ENCODE peak calls at places on chromosome 9, in seven cellular contexts. V is GM23248; B is left lung; F is stomach; P is CD4-positive, alpha-beta memory T cell; S is esophagus squamous epithelium; D is CD8-positive, alpha-beta T cell. T is an unnamed sample.

GRCh38 chr9:4235951-4236804 is 63.7 kb downstream of the GLIS3 start:
- DNase-seq in B (no peak), S (no peak), V (peak; percentile 59), P (no peak), F (no peak), D (no peak), T (no peak)

GRCh38 chr9:114894801-114895433 is 35.5 kb downstream of the TNFSF8 start:
- DNase-seq in B (no peak), D (no peak), S (no peak), F (no peak), P (no peak), V (peak; percentile 97), T (no peak)

GRCh38 chr9:88794100-88794499 is 197.2 kb upstream of the S1PR3 start:
- DNase-seq in D (no peak), F (no peak), V (no peak), P (no peak), B (no peak), S (no peak), T (no peak)

GRCh38 chr9:95100071-95100627 is 217.4 kb downstream of the FANCC start:
- DNase-seq in P (no peak), D (no peak), F (no peak), B (no peak), V (peak; percentile 62), S (no peak), T (no peak)

GRCh38 chr9:104778802-104779201 is 14.9 kb downstream of the NIPSNAP3B start:
- DNase-seq in B (no peak), F (no peak), S (no peak), V (no peak), D (no peak), P (no peak), T (no peak)

GRCh38 chr9:69412741-69413150 is 87.7 kb downstream of the ENTREP1 start:
- DNase-seq in B (peak; percentile 64), P (no peak), V (peak; percentile 86), F (peak; percentile 73), S (no peak), D (no peak), T (peak; percentile 59)

GRCh38 chr9:80146466-80146865 is 574.7 kb downstream of the TLE4 start:
- DNase-seq in D (no peak), P (no peak), B (no peak), F (no peak), V (peak; percentile 14), S (no peak), T (no peak)

GRCh38 chr9:127244609-127245601 is 19.7 kb upstream of the GARNL3 start:
- DNase-seq in D (peak; percentile 94), F (peak; percentile 99), V (peak; percentile 99), P (peak; percentile 95), B (peak; percentile 98), S (peak; percentile 79), T (peak; percentile 98)

GRCh38 chr9:20804476-20805253 is 120.6 kb downstream of the FOCAD start:
- DNase-seq in B (no peak), D (no peak), V (no peak), S (no peak), P (no peak), F (no peak), T (no peak)

GRCh38 chr9:105007143-105007542 is 79.2 kb upstream of the ABCA1 start:
- DNase-seq in B (peak; percentile 57), D (no peak), V (peak; percentile 84), P (no peak), S (no peak), F (no peak), T (no peak)

GRCh38 chr9:81625969-81626368 is 63.4 kb downstream of the TLE1 start:
- DNase-seq in B (no peak), D (no peak), P (no peak), V (no peak), F (no peak), S (no peak), T (no peak)

GRCh38 chr9:69317894-69318293 is 7.1 kb upstream of the ENTREP1 start:
- DNase-seq in F (no peak), P (no peak), S (no peak), V (no peak), B (no peak), D (no peak), T (no peak)

GRCh38 chr9:27426717-27427645 is 97.1 kb upstream of the IFNK start:
- DNase-seq in F (no peak), D (no peak), S (no peak), V (peak; percentile 36), B (no peak), P (no peak), T (no peak)

GRCh38 chr9:133673260-133673658 is 37.1 kb downstream of the DBH start:
- DNase-seq in V (no peak), D (no peak), B (no peak), S (no peak), P (no peak), F (no peak), T (no peak)

GRCh38 chr9:97809666-97810344 is 43.2 kb upstream of the FOXE1 start:
- DNase-seq in V (no peak), P (no peak), D (no peak), F (no peak), S (no peak), B (no peak), T (no peak)

GRCh38 chr9:75149841-75150241 is 61.5 kb downstream of the OSTF1 start:
- DNase-seq in S (no peak), V (no peak), P (peak; percentile 44), F (no peak), B (no peak), D (no peak), T (no peak)

GRCh38 chr9:121824651-121825480 is 173.4 kb downstream of the DAB2IP start:
- DNase-seq in F (no peak), B (no peak), P (no peak), V (peak; percentile 14), D (no peak), S (no peak), T (no peak)

DNA sequence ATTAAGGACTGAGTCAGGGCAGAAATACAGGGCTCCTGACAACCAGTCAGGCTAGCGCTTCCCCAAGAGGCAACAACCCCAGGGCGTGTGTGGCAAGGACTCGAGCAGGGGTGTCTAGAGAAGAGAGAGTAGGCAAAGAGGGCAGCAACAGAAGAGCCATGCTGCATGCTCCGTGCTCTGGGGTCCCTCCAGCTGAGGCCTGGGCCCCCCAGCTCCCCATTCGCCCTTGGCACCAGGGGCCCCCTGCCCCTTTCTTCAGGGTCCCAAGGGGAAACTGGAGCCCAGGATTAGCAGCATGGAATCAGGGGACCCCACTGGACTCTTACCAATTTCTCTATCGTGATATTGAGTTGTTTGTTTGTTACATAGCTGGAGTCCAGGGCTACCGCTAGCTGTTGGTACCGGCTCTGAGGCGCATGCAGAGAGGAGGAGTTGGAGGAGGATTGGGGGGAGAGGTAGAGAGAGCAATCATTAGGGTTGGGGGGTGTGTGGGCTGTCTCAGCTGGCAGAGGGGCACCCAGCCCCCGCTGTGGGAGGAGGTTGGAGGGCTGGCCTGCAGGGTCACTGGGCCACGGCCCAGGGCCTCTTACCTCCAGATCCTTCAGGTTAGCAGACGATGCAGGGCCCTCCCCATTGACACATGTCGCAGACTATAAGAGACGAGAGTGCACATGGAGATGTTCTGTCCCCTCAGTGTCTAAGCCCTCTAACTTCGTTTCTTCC is 8.8 kb downstream of the GOLGA2 start:
- DNase-seq in B (no peak), S (no peak), V (no peak), D (no peak), P (no peak), F (no peak), T (no peak)
- H3K36me3 ChIP-seq in B (peaks cover 90% of the 10 kb centered on the region), S (peaks cover 13% of the 10 kb centered on the region), V (peaks cover 58% of the 10 kb centered on the region), D (peaks cover 13% of the 10 kb centered on the region), P (peaks cover 36% of the 10 kb centered on the region), F (peaks cover 98% of the 10 kb centered on the region), T (peaks cover 4% of the 10 kb centered on the region)

GRCh38 chr9:25537857-25538256 is 140.4 kb downstream of the TUSC1 start:
- DNase-seq in F (no peak), B (no peak), P (no peak), S (no peak), V (no peak), D (no peak), T (no peak)

GRCh38 chr9:25542319-25542718 is 135.9 kb downstream of the TUSC1 start:
- DNase-seq in S (no peak), B (no peak), F (no peak), D (no peak), P (no peak), V (no peak), T (no peak)

GRCh38 chr9:25543806-25544205 is 134.4 kb downstream of the TUSC1 start:
- DNase-seq in S (no peak), P (no peak), D (no peak), F (no peak), V (no peak), B (no peak), T (no peak)
- H3K36me3 ChIP-seq in S (no peaks in the 10 kb centered on the region), P (no peaks in the 10 kb centered on the region), D (no peaks in the 10 kb centered on the region), F (no peaks in the 10 kb centered on the region), V (no peaks in the 10 kb centered on the region), B (no peaks in the 10 kb centered on the region), T (no peaks in the 10 kb centered on the region)

DNA sequence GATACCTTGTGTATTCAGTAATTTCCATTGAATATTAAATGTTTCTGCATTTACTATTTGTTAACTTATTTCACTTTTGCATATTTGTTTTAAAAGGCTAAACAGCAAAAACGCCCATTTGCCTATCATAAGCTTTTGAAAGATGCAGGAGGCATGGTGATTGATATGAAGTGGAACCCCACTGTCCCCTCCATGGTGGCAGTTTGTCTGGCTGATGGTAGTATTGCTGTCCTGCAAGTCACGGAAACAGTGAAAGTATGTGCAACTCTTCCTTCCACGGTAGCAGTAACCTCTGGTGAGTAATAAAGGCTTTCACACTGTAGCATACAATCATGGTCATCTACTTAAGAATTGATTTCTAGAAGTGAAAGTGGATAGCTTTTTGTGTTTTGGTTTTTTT is 3.8 kb downstream of the NUP214 start:
- DNase-seq in V (no peak), F (no peak), S (no peak), D (no peak), P (no peak), B (no peak), T (no peak)
- H3K36me3 ChIP-seq in V (peaks cover 54% of the 10 kb centered on the region), F (peaks cover 74% of the 10 kb centered on the region), S (peaks cover 3% of the 10 kb centered on the region), D (peaks cover 52% of the 10 kb centered on the region), P (peaks cover 58% of the 10 kb centered on the region), B (peaks cover 69% of the 10 kb centered on the region), T (peaks cover 28% of the 10 kb centered on the region)

GRCh38 chr9:132288371-132288770 is 66.4 kb downstream of the SETX start:
- DNase-seq in D (no peak), S (no peak), B (no peak), V (peak; percentile 67), F (no peak), P (no peak), T (no peak)

GRCh38 chr9:132283863-132284262 is 70.9 kb downstream of the SETX start:
- DNase-seq in P (no peak), F (no peak), V (peak; percentile 45), B (no peak), D (no peak), S (no peak), T (no peak)

GRCh38 chr9:132293145-132293721 is 61.6 kb downstream of the SETX start:
- DNase-seq in P (no peak), F (no peak), S (no peak), B (no peak), D (no peak), V (no peak), T (no peak)

GRCh38 chr9:132283165-132283564 is 71.6 kb downstream of the SETX start:
- DNase-seq in S (no peak), V (no peak), F (no peak), P (no peak), B (no peak), D (no peak), T (no peak)

DNA sequence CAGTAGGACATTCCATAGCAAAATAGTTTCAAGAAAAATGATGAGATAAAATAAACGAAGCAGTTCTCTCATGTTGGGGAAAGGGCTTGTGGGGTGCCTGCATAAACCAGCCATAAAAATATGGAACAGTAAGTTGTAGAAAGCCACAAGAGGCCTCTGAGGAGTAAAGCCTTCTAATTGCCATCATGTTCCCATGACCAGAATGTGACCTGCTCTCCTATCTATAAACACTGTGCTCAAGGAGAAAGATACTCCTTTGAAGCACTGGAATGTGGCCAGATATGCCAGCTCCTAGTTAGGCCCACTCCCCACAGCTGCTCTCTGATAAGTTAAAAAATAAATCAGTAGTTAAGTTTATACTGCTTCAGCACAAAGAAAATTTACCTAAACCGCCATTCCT is 65.8 kb downstream of the SETX start:
- DNase-seq in V (no peak), F (no peak), D (no peak), P (no peak), B (no peak), S (no peak), T (no peak)
- H3K36me3 ChIP-seq in V (peaks cover 44% of the 10 kb centered on the region), F (peaks cover 96% of the 10 kb centered on the region), D (peaks cover 36% of the 10 kb centered on the region), P (peaks cover 33% of the 10 kb centered on the region), B (peaks cover 86% of the 10 kb centered on the region), S (peaks cover 11% of the 10 kb centered on the region), T (peaks cover 3% of the 10 kb centered on the region)

T was measured in colonic mucosa.